ENCODE peak calls at places on chromosomes 3 and 15, in seven cellular contexts. F is KBM-7; V is AG09319; M is naive thymus-derived CD4-positive, alpha-beta T cell; J is ELR; D is posterior cingulate gyrus; L is Right ventricle myocardium superior. T is an unnamed sample.

GRCh38 chr3:160049570-160049969 is 60.9 kb downstream of the IL12A start:
- DNase-seq in F (no peak), V (no peak), M (no peak), J (no peak), D (no peak), L (no peak), T (no peak)

GRCh38 chr3:120350431-120350941 is 1.3 kb upstream of the LRRC58 start:
- DNase-seq in F (peak), V (no peak), M (no peak), J (peak), D (no peak), L (peak), T (no peak)

GRCh38 chr3:132268956-132269355 is 48.3 kb upstream of the ACP3 start:
- DNase-seq in F (peak), V (no peak), M (no peak), J (peak), D (no peak), L (no peak), T (no peak)

GRCh38 chr3:9175421-9175820 is 74.0 kb downstream of the SRGAP3 start:
- DNase-seq in F (no peak), V (no peak), M (no peak), J (peak), D (no peak), L (no peak), T (no peak)

GRCh38 chr3:72238836-72239235 is 453.9 kb upstream of the PROK2 start:
- DNase-seq in F (no peak), V (no peak), M (no peak), J (no peak), D (no peak), L (no peak), T (no peak)

GRCh38 chr3:156693166-156693565 is 18.8 kb downstream of the TIPARP start:
- DNase-seq in F (no peak), V (no peak), M (no peak), J (peak), D (no peak), L (no peak), T (no peak)

GRCh38 chr3:65672071-65672470 is 366.6 kb downstream of the MAGI1 start:
- DNase-seq in F (no peak), V (no peak), M (no peak), J (no peak), D (no peak), L (no peak), T (no peak)

GRCh38 chr3:23994247-23994574 is 49.1 kb downstream of the NR1D2 start:
- DNase-seq in F (no peak), V (no peak), M (no peak), J (no peak), D (no peak), L (no peak), T (no peak)

GRCh38 chr3:52534281-52535183 is 875 bp upstream of the NT5DC2 start:
- DNase-seq in F (no peak), V (no peak), M (peak), J (peak), D (no peak), L (peak), T (no peak)

GRCh38 chr3:108940166-108940565 is 13.5 kb downstream of the GUCA1C start:
- DNase-seq in F (no peak), V (no peak), M (no peak), J (no peak), D (no peak), L (no peak), T (no peak)

GRCh38 chr15:48602358-48603122 is 43.0 kb downstream of the FBN1 start:
- DNase-seq in F (no peak), V (no peak), M (no peak), J (peak), D (no peak), L (no peak), T (no peak)

GRCh38 chr3:113985526-113985925 is 37.7 kb downstream of the ZDHHC23 start:
- DNase-seq in F (peak), V (no peak), M (no peak), J (no peak), D (no peak), L (no peak), T (peak)

T was measured in GM10248.